ENCODE peak calls at places on chromosomes 12 and 14, in nine cellular contexts. Z, I, D, M, V, X, W, E and G are unnamed samples.

GRCh38 chr12:102824218-102824835 is 92.7 kb downstream of the PAH start:
- DNase-seq in Z (peak), I (peak), D (peak), M (peak), V (no peak), X (no peak), W (peak), E (peak), G (no peak)

GRCh38 chr14:53983112-53983511 is 26.5 kb upstream of the BMP4 start:
- DNase-seq in Z (no peak), I (no peak), D (no peak), M (no peak), V (no peak), X (no peak), W (no peak), E (no peak), G (no peak)

GRCh38 chr12:20044836-20045235 is 323.5 kb upstream of the PDE3A start:
- DNase-seq in Z (no peak), I (peak), D (no peak), M (peak), V (no peak), X (peak), W (no peak), E (no peak), G (no peak)

GRCh38 chr12:726281-727140 is 25.9 kb upstream of the WNK1 start:
- DNase-seq in Z (no peak), I (no peak), D (no peak), M (no peak), V (no peak), X (no peak), W (no peak), E (no peak), G (no peak)

GRCh38 chr12:113887906-113888305 is 78.2 kb downstream of the RBM19 start:
- DNase-seq in Z (no peak), I (no peak), D (no peak), M (no peak), V (no peak), X (no peak), W (no peak), E (no peak), G (no peak)

GRCh38 chr12:100199347-100200136 is 1.1 kb upstream of the ACTR6 start:
- DNase-seq in Z (peak), I (peak), D (peak), M (peak), V (peak), X (no peak), W (peak), E (peak), G (no peak)

GRCh38 chr12:89192419-89192818 is 159.9 kb downstream of the DUSP6 start:
- DNase-seq in Z (no peak), I (no peak), D (no peak), M (no peak), V (peak), X (no peak), W (no peak), E (no peak), G (no peak)

GRCh38 chr12:93203361-93203760 is 174.4 kb upstream of the NUDT4 start:
- DNase-seq in Z (no peak), I (no peak), D (no peak), M (no peak), V (no peak), X (no peak), W (no peak), E (no peak), G (no peak)

GRCh38 chr12:24191117-24191516 is 241.6 kb upstream of the SOX5 start:
- DNase-seq in Z (no peak), I (no peak), D (no peak), M (no peak), V (no peak), X (no peak), W (no peak), E (no peak), G (no peak)

GRCh38 chr14:66152269-66152668 is 333.9 kb upstream of the CCDC196 start:
- DNase-seq in Z (no peak), I (no peak), D (no peak), M (no peak), V (no peak), X (no peak), W (no peak), E (no peak), G (no peak)

GRCh38 chr14:30317729-30318128 is 241.2 kb upstream of the G2E3 start:
- DNase-seq in Z (no peak), I (no peak), D (no peak), M (no peak), V (no peak), X (no peak), W (no peak), E (no peak), G (no peak)

GRCh38 chr12:102567031-102567985 is 86.9 kb upstream of the IGF1 start:
- DNase-seq in Z (no peak), I (peak), D (no peak), M (peak), V (peak), X (peak), W (no peak), E (no peak), G (peak)

GRCh38 chr14:75306917-75307699 is 28.5 kb downstream of the FOS start:
- DNase-seq in Z (no peak), I (no peak), D (no peak), M (no peak), V (no peak), X (no peak), W (no peak), E (no peak), G (no peak)

GRCh38 chr14:39218171-39218769 is 15.4 kb upstream of the MIA2 start:
- DNase-seq in Z (no peak), I (peak), D (no peak), M (peak), V (peak), X (no peak), W (no peak), E (no peak), G (no peak)

GRCh38 chr14:26765768-26766550 is 168.1 kb upstream of the NOVA1 start:
- DNase-seq in Z (peak), I (peak), D (peak), M (peak), V (no peak), X (no peak), W (no peak), E (no peak), G (peak)

GRCh38 chr12:1197264-1198018 is 206.4 kb downstream of the ERC1 start:
- DNase-seq in Z (no peak), I (no peak), D (no peak), M (no peak), V (peak), X (no peak), W (no peak), E (no peak), G (no peak)

GRCh38 chr14:91256661-91257060 is 12.2 kb upstream of the GPR68 start:
- DNase-seq in Z (no peak), I (no peak), D (no peak), M (peak), V (no peak), X (no peak), W (no peak), E (no peak), G (no peak)

GRCh38 chr12:966715-967114 is 17.2 kb upstream of the RAD52 start:
- DNase-seq in Z (no peak), I (no peak), D (no peak), M (no peak), V (no peak), X (no peak), W (no peak), E (no peak), G (no peak)

GRCh38 chr12:50082644-50083043 is 2.5 kb upstream of the SMARCD1 start:
- DNase-seq in Z (no peak), I (no peak), D (no peak), M (no peak), V (no peak), X (no peak), W (no peak), E (no peak), G (no peak)

GRCh38 chr14:59346796-59347510 is 118.2 kb downstream of the GPR135 start:
- DNase-seq in Z (no peak), I (peak), D (no peak), M (no peak), V (no peak), X (no peak), W (no peak), E (no peak), G (no peak)

GRCh38 chr14:71597955-71598659 is 334.1 kb upstream of the RGS6 start:
- DNase-seq in Z (no peak), I (no peak), D (no peak), M (no peak), V (no peak), X (no peak), W (no peak), E (no peak), G (no peak)

GRCh38 chr12:9405861-9406563 is 197.8 kb upstream of the PZP start:
- DNase-seq in Z (no peak), I (no peak), D (no peak), M (no peak), V (no peak), X (no peak), W (no peak), E (no peak), G (no peak)

GRCh38 chr14:91879196-91879595 is 11.9 kb upstream of the TC2N start:
- DNase-seq in Z (no peak), I (no peak), D (no peak), M (no peak), V (no peak), X (no peak), W (no peak), E (no peak), G (no peak)

GRCh38 chr12:5276327-5276880 is 155.5 kb upstream of the NTF3 start:
- DNase-seq in Z (no peak), I (no peak), D (no peak), M (no peak), V (no peak), X (no peak), W (peak), E (no peak), G (no peak)

GRCh38 chr12:62581288-62582064 is 114.8 kb downstream of the MON2 start:
- DNase-seq in Z (peak), I (peak), D (no peak), M (peak), V (peak), X (no peak), W (no peak), E (no peak), G (peak)

GRCh38 chr12:113298472-113298817 is 36.5 kb downstream of the SLC8B1 start:
- DNase-seq in Z (no peak), I (no peak), D (no peak), M (no peak), V (no peak), X (no peak), W (peak), E (no peak), G (no peak)

GRCh38 chr14:78152246-78153068 is 17.7 kb upstream of the NRXN3 start:
- DNase-seq in Z (no peak), I (no peak), D (no peak), M (no peak), V (no peak), X (no peak), W (no peak), E (no peak), G (no peak)

GRCh38 chr12:116881325-116881866 is at the start of gene HRK:
- DNase-seq in Z (no peak), I (no peak), D (no peak), M (peak), V (no peak), X (no peak), W (no peak), E (no peak), G (no peak)

DNA sequence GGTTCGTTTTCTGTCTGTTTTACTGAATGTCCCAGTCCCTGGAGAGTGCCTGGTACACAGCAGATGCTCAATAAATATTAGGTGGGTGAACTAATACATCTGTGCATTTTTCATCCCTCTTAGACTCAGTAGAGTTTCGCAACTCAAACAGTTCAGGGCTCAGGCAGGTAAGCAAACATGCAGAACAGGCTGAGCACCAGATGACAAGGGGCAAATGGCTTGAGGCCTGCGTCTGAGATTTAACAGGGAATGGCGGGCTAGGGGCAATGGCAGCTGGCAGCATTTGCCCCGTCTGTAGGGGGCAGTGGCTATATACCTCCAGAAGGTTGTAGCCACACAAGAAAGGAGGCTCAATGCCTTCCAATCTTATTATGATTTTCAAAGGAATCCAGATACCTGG is 8.6 kb upstream of the RAN start:
- DNase-seq in Z (no peak), I (no peak), D (no peak), M (no peak), V (no peak), X (no peak), W (no peak), E (no peak), G (no peak)
- TF ChIP-seq CTCF in Z (no peak), I (no peak), D (no peak), M (no peak), V (peak), X (no peak), W (no peak), E (no peak), G (no peak)

GRCh38 chr12:13273850-13274249 is 77.3 kb downstream of the EMP1 start:
- DNase-seq in Z (no peak), I (no peak), D (no peak), M (peak), V (no peak), X (no peak), W (no peak), E (no peak), G (no peak)

GRCh38 chr12:13273097-13273496 is 76.6 kb downstream of the EMP1 start:
- DNase-seq in Z (no peak), I (no peak), D (no peak), M (no peak), V (no peak), X (no peak), W (no peak), E (no peak), G (no peak)

GRCh38 chr12:13270817-13271216 is 74.3 kb downstream of the EMP1 start:
- DNase-seq in Z (no peak), I (no peak), D (no peak), M (no peak), V (no peak), X (no peak), W (no peak), E (no peak), G (no peak)

DNA sequence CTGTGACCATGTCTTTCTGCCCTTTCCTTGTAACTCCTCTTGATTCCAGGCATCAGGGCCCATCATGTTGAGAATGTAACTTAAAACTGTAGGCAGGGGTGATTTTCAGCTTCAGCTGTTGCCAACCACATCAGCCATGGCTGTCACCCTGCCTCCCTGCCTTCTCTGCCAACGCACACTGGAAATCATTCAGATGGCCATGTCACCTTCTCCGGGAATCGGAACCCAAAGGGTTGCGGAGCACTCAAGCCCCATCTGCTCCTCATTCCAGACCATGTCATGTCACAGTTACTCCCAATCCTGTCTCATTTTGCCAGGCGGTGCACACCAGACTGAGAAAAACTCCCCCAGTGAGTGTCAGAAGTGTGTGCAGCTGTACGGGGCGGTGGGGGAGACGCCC is 72.1 kb downstream of the EMP1 start:
- DNase-seq in Z (no peak), I (no peak), D (no peak), M (no peak), V (no peak), X (no peak), W (no peak), E (no peak), G (no peak)
- TF ChIP-seq CTCF in Z (no peak), I (no peak), D (no peak), M (no peak), V (no peak), X (no peak), W (no peak), E (no peak), G (no peak)

DNA sequence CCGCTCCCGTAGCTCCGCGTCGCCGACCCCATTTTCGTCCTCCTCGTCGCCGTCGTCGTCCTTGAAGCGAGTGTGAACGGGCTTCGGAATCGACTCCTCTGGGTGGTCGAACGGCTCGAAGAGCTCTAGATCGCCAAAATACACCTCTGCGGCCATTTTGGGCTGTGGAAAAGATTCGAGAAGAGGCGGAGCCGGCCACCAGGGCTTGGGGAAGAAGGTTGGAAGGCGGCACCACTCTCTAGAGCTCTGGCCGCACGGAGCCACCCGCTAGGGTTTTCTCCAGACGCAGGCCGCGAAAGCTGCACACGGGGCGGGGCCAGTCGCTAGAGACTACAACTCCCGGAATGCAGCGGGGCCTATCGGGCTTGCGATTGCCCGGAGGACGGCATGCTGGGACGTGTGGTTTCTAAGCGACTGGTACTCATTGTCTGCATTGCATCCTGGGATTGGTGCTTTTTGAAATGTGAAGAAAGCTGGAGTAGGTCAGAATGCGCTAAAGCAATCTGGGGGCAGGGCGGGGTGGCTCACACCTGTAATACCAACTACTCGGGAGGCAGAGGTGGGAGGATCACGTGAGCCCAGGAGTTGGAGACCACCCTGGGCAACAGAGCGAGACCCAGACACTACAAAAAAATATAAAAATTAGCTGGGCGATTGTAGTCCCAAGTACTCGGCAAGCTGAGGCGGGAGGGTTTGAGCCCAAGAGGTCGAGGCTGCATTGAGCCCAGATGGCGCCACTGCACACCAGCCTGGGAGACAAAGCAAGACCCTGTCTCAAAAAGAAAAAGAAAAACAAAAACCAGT is at the start of gene ZCCHC8:
- DNase-seq in Z (peak), I (peak), D (peak), M (peak), V (peak), X (peak), W (peak), E (peak), G (peak)
- TF ChIP-seq CTCF in Z (peak), I (no peak), D (peak), M (no peak), V (peak), X (no peak), W (peak), E (peak), G (no peak)

GRCh38 chr12:122503783-122504590 is 3.3 kb upstream of the ZCCHC8 start:
- DNase-seq in Z (no peak), I (no peak), D (no peak), M (no peak), V (no peak), X (no peak), W (no peak), E (no peak), G (no peak)
- TF ChIP-seq CTCF in Z (no peak), I (no peak), D (no peak), M (no peak), V (no peak), X (no peak), W (no peak), E (no peak), G (no peak)

GRCh38 chr14:100141133-100141497 is 18.3 kb downstream of the DEGS2 start:
- DNase-seq in Z (no peak), I (no peak), D (no peak), M (no peak), V (no peak), X (no peak), W (no peak), E (no peak), G (no peak)

GRCh38 chr14:100142073-100143040 is 17.1 kb downstream of the DEGS2 start:
- DNase-seq in Z (peak), I (peak), D (no peak), M (peak), V (no peak), X (no peak), W (no peak), E (no peak), G (no peak)

GRCh38 chr14:100138082-100138787 is 21.2 kb downstream of the DEGS2 start:
- DNase-seq in Z (no peak), I (no peak), D (no peak), M (no peak), V (no peak), X (no peak), W (no peak), E (no peak), G (no peak)

GRCh38 chr14:100138955-100139354 is 20.5 kb downstream of the DEGS2 start:
- DNase-seq in Z (no peak), I (no peak), D (no peak), M (no peak), V (no peak), X (no peak), W (no peak), E (no peak), G (no peak)

GRCh38 chr14:100140452-100141132 is 18.9 kb downstream of the DEGS2 start:
- DNase-seq in Z (no peak), I (peak), D (no peak), M (peak), V (no peak), X (no peak), W (peak), E (no peak), G (no peak)
- TF ChIP-seq CTCF in Z (no peak), I (no peak), D (no peak), M (peak), V (no peak), X (no peak), W (peak), E (no peak), G (no peak)

GRCh38 chr12:14239350-14239934 is 126.0 kb upstream of the ATF7IP start:
- DNase-seq in Z (no peak), I (peak), D (peak), M (peak), V (no peak), X (no peak), W (no peak), E (no peak), G (no peak)
- TF ChIP-seq CTCF in Z (no peak), I (peak), D (no peak), M (no peak), V (peak), X (no peak), W (no peak), E (no peak), G (no peak)